ENCODE peak calls at places on chromosomes 12 and 14, in seven cellular contexts. A is skeletal muscle cell, L is stomach, K is transverse colon, N is mammary epithelial cell, Z is GM23338, V is aorta. C is an unnamed sample.

GRCh38 chr12:109731231-109731731 is 17.7 kb downstream of the FAM222A start:
- DNase-seq in A (no peak), L (peak), K (no peak), N (no peak), Z (no peak), V (peak), C (no peak)

GRCh38 chr12:62919827-62920226 is 15.1 kb downstream of the PPM1H start:
- DNase-seq in A (peak), L (peak), K (no peak), N (peak), Z (no peak), V (no peak), C (no peak)

GRCh38 chr12:15123401-15123800 is 97.8 kb downstream of the RERG start:
- DNase-seq in A (no peak), L (no peak), K (no peak), N (no peak), Z (no peak), V (no peak), C (no peak)

GRCh38 chr14:29176876-29177275 is 410.3 kb downstream of the FOXG1 start:
- DNase-seq in A (no peak), L (no peak), K (no peak), N (no peak), Z (no peak), V (no peak), C (no peak)

GRCh38 chr14:69543341-69544249 is 31.1 kb downstream of the CCDC177 start:
- DNase-seq in A (peak), L (peak), K (peak), N (peak), Z (peak), V (no peak), C (no peak)

GRCh38 chr12:74770552-74770951 is 232.9 kb downstream of the ATXN7L3B start:
- DNase-seq in A (no peak), L (no peak), K (no peak), N (no peak), Z (no peak), V (no peak), C (no peak)

GRCh38 chr14:100067971-100068959 is 3.0 kb downstream of the EVL start:
- DNase-seq in A (no peak), L (peak), K (peak), N (peak), Z (no peak), V (no peak), C (no peak)

GRCh38 chr12:132610896-132611602 is 667 bp upstream of the LRCOL1 start:
- DNase-seq in A (no peak), L (no peak), K (no peak), N (no peak), Z (no peak), V (no peak), C (peak)

GRCh38 chr12:12010277-12011031 is 60.3 kb upstream of the BCL2L14 start:
- DNase-seq in A (peak), L (no peak), K (peak), N (peak), Z (no peak), V (no peak), C (no peak)

GRCh38 chr12:99087278-99087677 is 442.2 kb downstream of the APAF1 start:
- DNase-seq in A (no peak), L (no peak), K (no peak), N (peak), Z (peak), V (no peak), C (no peak)

GRCh38 chr14:92973265-92973797 is 50.4 kb downstream of the CHGA start:
- DNase-seq in A (no peak), L (peak), K (peak), N (peak), Z (peak), V (peak), C (peak)

GRCh38 chr14:96627386-96627785 is 125.2 kb downstream of the PAPOLA start:
- DNase-seq in A (no peak), L (no peak), K (no peak), N (no peak), Z (no peak), V (no peak), C (no peak)

GRCh38 chr14:89690139-89690538 is 264.4 kb downstream of the EFCAB11 start:
- DNase-seq in A (no peak), L (no peak), K (no peak), N (no peak), Z (no peak), V (no peak), C (no peak)

GRCh38 chr14:55123101-55123500 is 6.0 kb upstream of the LGALS3 start:
- DNase-seq in A (peak), L (no peak), K (no peak), N (peak), Z (no peak), V (no peak), C (no peak)

GRCh38 chr14:67228325-67228984 is 12.8 kb upstream of the PALS1 start:
- DNase-seq in A (no peak), L (no peak), K (no peak), N (peak), Z (no peak), V (no peak), C (no peak)

GRCh38 chr14:35416108-35416750 is 11.7 kb upstream of the NFKBIA start:
- DNase-seq in A (no peak), L (no peak), K (peak), N (no peak), Z (no peak), V (no peak), C (no peak)

GRCh38 chr12:46209165-46209564 is 59.7 kb downstream of the SLC38A1 start:
- DNase-seq in A (no peak), L (no peak), K (no peak), N (peak), Z (no peak), V (no peak), C (no peak)

GRCh38 chr12:11877869-11878780 is 192.6 kb upstream of the BCL2L14 start:
- DNase-seq in A (peak), L (peak), K (peak), N (peak), Z (peak), V (no peak), C (no peak)

GRCh38 chr12:31715283-31715825 is 13.5 kb downstream of the AMN1 start:
- DNase-seq in A (no peak), L (no peak), K (no peak), N (no peak), Z (peak), V (no peak), C (no peak)

GRCh38 chr12:50215033-50215432 is 47.9 kb upstream of the CERS5 start:
- DNase-seq in A (no peak), L (no peak), K (no peak), N (peak), Z (no peak), V (no peak), C (no peak)

GRCh38 chr14:37195327-37195726 is 2.4 kb upstream of the MIPOL1 start:
- DNase-seq in A (peak), L (no peak), K (no peak), N (peak), Z (no peak), V (no peak), C (no peak)

GRCh38 chr14:72607386-72608125 is 286.3 kb downstream of the DPF3 start:
- DNase-seq in A (no peak), L (no peak), K (no peak), N (no peak), Z (no peak), V (no peak), C (no peak)

GRCh38 chr14:31936100-31936499 is 141.0 kb upstream of the ARHGAP5 start:
- DNase-seq in A (no peak), L (no peak), K (peak), N (no peak), Z (no peak), V (no peak), C (no peak)

GRCh38 chr14:73467377-73467776 is 9.0 kb upstream of the NUMB start:
- DNase-seq in A (peak), L (no peak), K (no peak), N (no peak), Z (no peak), V (peak), C (no peak)

GRCh38 chr14:92633724-92634123 is 114.7 kb downstream of the LGMN start:
- DNase-seq in A (no peak), L (no peak), K (no peak), N (no peak), Z (no peak), V (no peak), C (no peak)

GRCh38 chr14:74502236-74503019 is 8.9 kb downstream of the ISCA2 start:
- DNase-seq in A (no peak), L (no peak), K (no peak), N (peak), Z (peak), V (peak), C (no peak)

DNA sequence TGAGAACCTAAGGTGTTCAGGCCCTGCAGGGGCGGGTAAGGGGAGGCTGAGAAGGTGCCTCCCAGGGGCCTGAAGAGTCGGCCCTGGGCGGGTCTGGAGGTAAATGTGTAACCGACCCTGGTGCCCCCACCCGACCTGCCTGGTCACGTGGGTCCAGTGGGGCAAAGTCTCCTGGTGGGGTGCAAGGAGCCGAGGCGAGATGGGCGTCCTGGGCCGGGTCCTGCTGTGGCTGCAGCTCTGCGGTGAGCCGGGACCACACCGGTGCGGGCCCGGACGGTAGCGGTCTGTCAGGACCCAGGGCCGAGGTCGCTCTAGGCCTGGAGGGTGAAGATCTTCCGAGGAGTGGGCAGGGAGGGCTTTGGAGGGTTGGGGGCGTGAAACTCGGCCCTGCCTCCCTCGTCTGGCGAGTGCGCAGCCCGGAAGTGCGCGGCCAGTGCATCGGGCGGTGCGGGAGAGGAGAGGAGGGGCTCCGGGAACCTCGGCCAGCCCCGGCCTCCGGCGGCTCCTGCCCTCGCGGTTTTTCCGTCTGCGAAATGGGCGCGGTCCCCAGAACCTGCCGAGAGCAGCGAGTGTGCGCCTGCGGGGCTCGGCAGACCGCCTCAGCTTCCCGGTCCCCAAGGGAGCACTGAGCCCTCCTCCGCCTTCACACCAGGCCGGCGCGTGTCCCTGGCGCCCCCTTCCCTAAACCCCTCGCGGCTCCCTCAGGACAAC is at the start of gene AMN:
- DNase-seq in A (no peak), L (no peak), K (peak), N (no peak), Z (peak), V (no peak), C (no peak)
- H3K4me3 ChIP-seq in A (peak), L (peak), K (peak), N (peak), Z (peak), V (no peak), C (peak)

GRCh38 chr12:56645201-56645716 is 525 bp downstream of the ATP5F1B start:
- DNase-seq in A (no peak), L (no peak), K (peak), N (no peak), Z (peak), V (no peak), C (no peak)

GRCh38 chr12:56645717-56646446 is at the start of gene ATP5F1B:
- DNase-seq in A (peak), L (peak), K (peak), N (peak), Z (peak), V (peak), C (peak)

DNA sequence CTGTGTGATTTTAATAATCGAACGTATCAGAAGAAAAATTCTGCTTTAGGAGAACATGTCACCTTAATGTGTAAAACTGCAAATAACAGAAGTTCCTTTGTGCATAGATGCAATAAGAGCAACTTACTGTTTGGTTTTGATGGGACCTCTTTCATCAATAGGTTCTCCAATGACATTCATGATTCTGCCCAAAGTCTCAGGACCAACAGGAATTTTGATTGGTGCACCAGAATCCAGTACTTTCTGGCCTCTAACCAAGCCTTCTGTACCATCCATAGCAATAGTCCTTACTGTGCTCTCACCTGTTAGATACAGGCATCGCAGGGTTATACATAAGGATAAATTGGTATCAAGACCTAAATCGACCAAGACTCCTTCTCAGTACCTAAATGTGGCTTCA is 1.1 kb downstream of the ATP5F1B start:
- DNase-seq in A (no peak), L (no peak), K (no peak), N (peak), Z (no peak), V (no peak), C (no peak)
- H3K4me3 ChIP-seq in A (peak), L (peak), K (peak), N (peak), Z (peak), V (peak), C (peak)

GRCh38 chr14:24631749-24632335 is 2.1 kb downstream of the GZMB start:
- DNase-seq in A (no peak), L (no peak), K (no peak), N (no peak), Z (no peak), V (no peak), C (no peak)

GRCh38 chr14:24630087-24630871 is 3.7 kb downstream of the GZMB start:
- DNase-seq in A (no peak), L (no peak), K (no peak), N (no peak), Z (no peak), V (no peak), C (no peak)

GRCh38 chr14:24630872-24631477 is 3.0 kb downstream of the GZMB start:
- DNase-seq in A (peak), L (peak), K (peak), N (peak), Z (no peak), V (no peak), C (no peak)

GRCh38 chr14:24632336-24632735 is 1.7 kb downstream of the GZMB start:
- DNase-seq in A (no peak), L (no peak), K (no peak), N (no peak), Z (no peak), V (no peak), C (no peak)

DNA sequence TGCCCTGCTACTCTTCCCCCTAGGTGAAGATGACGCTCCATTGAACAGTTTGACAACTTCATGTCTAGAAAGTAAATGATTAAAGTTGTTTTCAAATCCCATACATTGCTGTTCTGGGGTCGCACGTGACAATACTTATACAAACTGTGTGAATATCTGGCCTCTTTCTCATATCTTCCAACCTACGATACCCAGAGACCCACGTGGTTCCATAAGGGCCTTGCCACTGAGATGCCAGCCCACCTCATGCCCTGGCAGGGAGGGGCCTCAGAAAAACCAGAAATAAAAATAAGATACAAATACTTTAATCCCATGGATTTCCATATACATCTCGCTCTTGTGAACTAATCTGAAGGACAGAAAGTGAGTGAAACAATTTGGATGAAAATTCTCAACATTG is 4.5 kb downstream of the GZMB start:
- DNase-seq in A (no peak), L (no peak), K (no peak), N (no peak), Z (no peak), V (no peak), C (no peak)
- H3K4me3 ChIP-seq in A (no peak), L (no peak), K (no peak), N (no peak), Z (no peak), V (no peak), C (no peak)

GRCh38 chr14:22845821-22846625 is 9.6 kb downstream of the MMP14 start:
- DNase-seq in A (no peak), L (no peak), K (no peak), N (no peak), Z (no peak), V (peak), C (no peak)

GRCh38 chr14:22846811-22847307 is 10.5 kb downstream of the MMP14 start:
- DNase-seq in A (no peak), L (no peak), K (no peak), N (no peak), Z (no peak), V (peak), C (no peak)

GRCh38 chr14:22849212-22849819 is 12.9 kb downstream of the MMP14 start:
- DNase-seq in A (no peak), L (peak), K (peak), N (peak), Z (peak), V (peak), C (peak)

GRCh38 chr14:22848391-22849164 is 12.2 kb downstream of the MMP14 start:
- DNase-seq in A (peak), L (peak), K (peak), N (peak), Z (peak), V (peak), C (peak)

DNA sequence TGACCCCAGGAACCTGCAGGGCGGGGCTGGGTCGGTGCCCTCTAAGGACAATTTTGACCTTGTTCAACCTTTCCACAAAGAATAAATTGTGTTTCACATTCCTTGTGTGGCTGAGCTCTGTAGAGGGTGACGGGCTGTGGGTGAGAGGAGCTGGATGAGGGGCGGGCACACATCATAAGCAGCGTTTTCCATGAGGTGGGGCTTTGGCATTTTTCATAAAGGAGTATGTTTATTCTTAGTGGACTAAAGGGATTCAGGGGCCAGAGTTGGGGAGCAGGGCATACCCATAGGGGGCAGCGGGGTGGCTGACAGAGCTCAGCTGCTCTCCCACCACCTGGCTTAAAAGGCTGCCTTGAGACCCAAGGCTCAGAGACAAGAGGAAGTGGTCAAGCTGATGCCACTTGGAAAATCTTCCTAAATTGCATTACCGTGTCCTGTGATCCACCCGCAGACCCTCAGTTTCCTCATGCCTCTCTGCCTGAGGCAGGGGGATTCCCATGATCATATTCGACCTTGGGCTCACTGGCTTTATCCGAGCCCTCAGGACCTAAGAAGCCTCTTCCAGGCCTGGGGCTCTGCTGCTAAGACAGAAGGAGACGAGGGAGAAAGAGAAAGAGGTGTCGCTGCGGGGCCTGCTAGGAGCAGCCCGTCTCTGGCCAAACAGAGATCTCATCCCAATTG is 11.4 kb downstream of the MMP14 start:
- DNase-seq in A (no peak), L (no peak), K (no peak), N (peak), Z (peak), V (peak), C (no peak)
- H3K4me3 ChIP-seq in A (no peak), L (no peak), K (no peak), N (no peak), Z (no peak), V (no peak), C (peak)

GRCh38 chr14:104843442-104844305 is 21.4 kb upstream of the CEP170B start:
- DNase-seq in A (no peak), L (no peak), K (no peak), N (no peak), Z (peak), V (peak), C (no peak)
- H3K4me3 ChIP-seq in A (no peak), L (peak), K (peak), N (no peak), Z (peak), V (peak), C (peak)

GRCh38 chr12:76549131-76549530 is 10.4 kb downstream of the OSBPL8 start:
- DNase-seq in A (no peak), L (no peak), K (no peak), N (no peak), Z (no peak), V (no peak), C (no peak)

GRCh38 chr12:76546889-76547288 is 12.7 kb downstream of the OSBPL8 start:
- DNase-seq in A (no peak), L (no peak), K (no peak), N (no peak), Z (no peak), V (no peak), C (no peak)

GRCh38 chr12:76545486-76545885 is 14.1 kb downstream of the OSBPL8 start:
- DNase-seq in A (no peak), L (no peak), K (no peak), N (no peak), Z (no peak), V (no peak), C (no peak)

GRCh38 chr12:76548222-76548837 is 11.2 kb downstream of the OSBPL8 start:
- DNase-seq in A (no peak), L (no peak), K (no peak), N (no peak), Z (peak), V (no peak), C (no peak)

GRCh38 chr12:76547526-76547925 is 12.0 kb downstream of the OSBPL8 start:
- DNase-seq in A (no peak), L (no peak), K (no peak), N (no peak), Z (peak), V (no peak), C (no peak)
- H3K4me3 ChIP-seq in A (no peak), L (no peak), K (no peak), N (no peak), Z (peak), V (no peak), C (no peak)

C was measured in coronary artery.